ENCODE peak calls at places on chromosomes 11 and 22, in five cellular contexts. N is MM.1S, F is heart left ventricle, A is astrocyte of the spinal cord, Q is mammary epithelial cell. R is an unnamed sample.
A peak's percentile ranks its signal among the peaks of the same experiment; 100 is the strongest.

GRCh38 chr11:1194231-1194976 is 28.5 kb upstream of the MUC5B start:
- DNase-seq in N (no peak), F (peak; percentile 15), A (no peak), Q (no peak), R (no peak)

GRCh38 chr22:40193429-40194421 is 16.0 kb downstream of the TNRC6B start:
- DNase-seq in N (no peak), F (no peak), A (peak; percentile 62), Q (no peak), R (no peak)

GRCh38 chr11:119380816-119381185 is 689 bp downstream of the USP2 start:
- DNase-seq in N (no peak), F (peak; percentile 22), A (no peak), Q (no peak), R (no peak)

GRCh38 chr11:66142370-66143263 is 72.5 kb downstream of the PACS1 start:
- DNase-seq in N (no peak), F (no peak), A (no peak), Q (peak; percentile 84), R (no peak)

GRCh38 chr11:33802414-33802950 is 28.2 kb upstream of the FBXO3 start:
- DNase-seq in N (peak; percentile 46), F (peak; percentile 39), A (peak; percentile 92), Q (peak; percentile 89), R (no peak)

GRCh38 chr11:129505266-129505665 is 129.6 kb downstream of the BARX2 start:
- DNase-seq in N (no peak), F (no peak), A (no peak), Q (no peak), R (no peak)

GRCh38 chr11:14443642-14444041 is 56.0 kb downstream of the COPB1 start:
- DNase-seq in N (no peak), F (no peak), A (peak; percentile 42), Q (peak; percentile 64), R (no peak)

GRCh38 chr11:2539761-2540520 is 95.1 kb downstream of the KCNQ1 start:
- DNase-seq in N (no peak), F (peak; percentile 13), A (no peak), Q (no peak), R (no peak)

GRCh38 chr11:64210301-64211020 is 3.9 kb downstream of the FERMT3 start:
- DNase-seq in N (no peak), F (no peak), A (no peak), Q (no peak), R (no peak)

GRCh38 chr11:74844072-74844471 is 95.4 kb downstream of the RNF169 start:
- DNase-seq in N (no peak), F (no peak), A (no peak), Q (no peak), R (no peak)

GRCh38 chr11:74840486-74840885 is 91.8 kb downstream of the RNF169 start:
- DNase-seq in N (no peak), F (no peak), A (no peak), Q (no peak), R (no peak)

GRCh38 chr11:74844865-74845264 is 96.2 kb downstream of the RNF169 start:
- DNase-seq in N (no peak), F (no peak), A (no peak), Q (no peak), R (no peak)

GRCh38 chr11:74839971-74840370 is 91.3 kb downstream of the RNF169 start:
- DNase-seq in N (no peak), F (no peak), A (no peak), Q (no peak), R (no peak)

GRCh38 chr11:74842967-74843366 is 94.3 kb downstream of the RNF169 start:
- DNase-seq in N (no peak), F (no peak), A (no peak), Q (no peak), R (no peak)
- TF ChIP-seq CTCF in N (no peak), F (no peak), A (peak; percentile 2), Q (no peak), R (peak; percentile 26)

GRCh38 chr22:39017596-39018365 is 3.1 kb upstream of the APOBEC3D start:
- DNase-seq in N (no peak), F (no peak), A (no peak), Q (no peak), R (no peak)

GRCh38 chr22:39016592-39016991 is 2.5 kb downstream of the APOBEC3C start:
- DNase-seq in N (no peak), F (no peak), A (no peak), Q (no peak), R (no peak)

GRCh38 chr22:39010946-39011625 is 3.0 kb upstream of the APOBEC3C start:
- DNase-seq in N (no peak), F (no peak), A (no peak), Q (no peak), R (no peak)

GRCh38 chr22:39012525-39013516 is 1.2 kb upstream of the APOBEC3C start:
- DNase-seq in N (no peak), F (no peak), A (no peak), Q (no peak), R (no peak)

GRCh38 chr22:39013923-39014722 is at the start of gene APOBEC3C:
- DNase-seq in N (peak; percentile 91), F (peak; percentile 77), A (peak; percentile 85), Q (peak; percentile 86), R (peak; percentile 88)
- TF ChIP-seq CTCF in N (peak; percentile 28), F (no peak), A (no peak), Q (no peak), R (peak; percentile 44)

DNA sequence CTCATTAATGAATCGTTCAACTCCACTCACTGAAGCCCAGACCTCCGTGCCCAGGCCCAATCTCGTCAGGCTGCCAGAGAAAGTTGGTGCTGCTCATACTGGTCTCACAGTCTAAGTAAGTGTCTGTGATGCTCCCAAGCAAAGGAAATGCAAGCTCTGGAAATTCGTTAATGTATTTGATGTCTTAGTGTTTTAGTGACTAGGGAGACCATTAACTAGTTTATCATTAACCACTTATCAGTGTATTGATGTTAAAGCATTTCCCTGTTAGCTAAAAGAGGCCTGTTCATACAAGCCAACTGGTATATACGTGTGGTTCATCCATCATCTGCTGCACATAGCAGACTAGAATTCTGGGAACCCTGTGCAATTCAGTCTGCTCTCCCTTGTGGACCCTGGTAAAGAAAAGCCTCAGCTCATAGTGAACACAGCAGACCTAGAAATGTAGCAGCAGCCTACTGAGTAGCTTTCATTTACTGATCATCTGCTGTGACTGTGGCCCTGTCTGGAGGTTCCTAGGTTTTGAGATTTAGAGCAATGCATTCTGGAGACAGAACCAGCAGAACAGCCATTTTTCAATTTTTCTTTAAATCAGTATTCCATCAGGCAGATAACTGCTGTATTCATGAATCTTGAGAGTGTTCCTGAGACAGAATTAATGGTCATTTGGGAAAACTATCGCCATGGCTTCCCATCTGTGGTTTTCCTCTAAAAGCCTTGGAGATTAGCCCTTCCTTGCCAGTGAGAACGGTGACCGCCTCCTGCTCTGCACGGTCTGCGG is 15.7 kb upstream of the AIFM3 start:
- DNase-seq in N (no peak), F (no peak), A (no peak), Q (no peak), R (no peak)
- TF ChIP-seq CTCF in N (no peak), F (no peak), A (no peak), Q (no peak), R (no peak)

DNA sequence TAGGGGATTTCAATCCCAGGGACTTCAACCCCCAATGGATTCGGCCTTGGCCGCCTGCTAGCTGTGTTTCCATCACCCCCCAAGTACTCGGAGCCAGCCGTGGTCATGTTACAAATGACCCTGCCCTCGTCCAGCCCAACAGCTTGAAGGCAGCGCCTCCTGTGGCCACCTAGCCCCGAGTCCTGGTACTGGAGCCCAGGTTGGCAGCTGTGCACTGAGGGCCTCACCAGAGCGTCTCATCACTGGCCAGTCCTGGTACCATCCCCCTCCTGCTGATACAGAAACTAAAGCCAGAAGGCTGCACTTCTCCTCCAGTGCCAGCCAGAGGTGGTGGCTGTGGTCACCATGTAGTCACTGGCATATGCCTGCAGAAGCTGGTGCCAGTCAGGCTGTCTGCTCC is 44.9 kb upstream of the FADD start:
- DNase-seq in N (no peak), F (no peak), A (peak; percentile 14), Q (no peak), R (no peak)
- TF ChIP-seq CTCF in N (no peak), F (no peak), A (peak; percentile 56), Q (no peak), R (no peak)

GRCh38 chr11:78655561-78655960 is 80.9 kb upstream of the NARS2 start:
- DNase-seq in N (no peak), F (no peak), A (no peak), Q (no peak), R (no peak)

GRCh38 chr11:78656984-78657383 is 82.3 kb upstream of the NARS2 start:
- DNase-seq in N (no peak), F (no peak), A (no peak), Q (no peak), R (no peak)

GRCh38 chr11:78656327-78656726 is 81.7 kb upstream of the NARS2 start:
- DNase-seq in N (no peak), F (no peak), A (no peak), Q (no peak), R (no peak)

GRCh38 chr11:78657968-78658839 is 83.5 kb upstream of the NARS2 start:
- DNase-seq in N (no peak), F (no peak), A (no peak), Q (no peak), R (no peak)

DNA sequence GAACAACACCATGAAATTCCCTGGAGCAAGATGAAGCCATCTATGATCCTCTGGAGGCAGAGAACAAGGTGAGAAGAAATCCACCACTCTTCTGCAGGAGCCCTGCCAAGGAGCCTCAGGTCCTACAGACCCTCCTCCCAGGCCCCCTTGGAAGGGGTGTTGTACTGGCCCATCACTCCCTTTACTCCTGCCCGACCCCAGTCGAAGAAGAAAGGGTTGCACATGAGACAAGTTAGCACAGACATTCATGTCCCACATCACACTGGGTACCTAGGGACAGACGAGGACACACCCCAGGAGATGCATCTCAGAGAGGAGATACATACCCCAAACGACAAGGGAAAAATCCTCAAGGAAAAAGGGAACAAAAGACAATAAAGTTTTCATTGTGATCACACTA is 82.8 kb upstream of the NARS2 start:
- DNase-seq in N (no peak), F (no peak), A (no peak), Q (no peak), R (no peak)
- TF ChIP-seq CTCF in N (no peak), F (no peak), A (no peak), Q (no peak), R (no peak)

DNA sequence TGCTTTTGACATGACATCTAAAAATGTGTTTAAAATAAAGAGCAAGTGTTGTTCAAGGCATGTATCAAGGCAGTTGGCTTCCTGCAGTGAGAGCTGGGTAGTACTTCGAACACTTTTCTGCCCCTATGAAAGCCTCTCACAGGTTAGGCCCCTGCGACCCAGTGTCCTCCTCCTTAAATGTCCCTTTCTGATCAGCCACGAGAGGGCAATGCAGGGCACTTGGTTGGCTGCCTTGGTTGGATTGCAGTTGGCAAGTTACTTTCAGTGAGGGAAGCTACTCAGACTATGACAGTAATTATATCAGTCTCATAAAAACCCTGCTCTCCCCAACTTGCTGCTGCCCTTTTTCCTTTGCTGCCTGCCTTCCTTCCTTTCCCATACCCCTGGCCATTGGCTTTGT is 743.8 kb downstream of the NTM start:
- DNase-seq in N (peak; percentile 24), F (peak; percentile 35), A (no peak), Q (no peak), R (no peak)
- TF ChIP-seq CTCF in N (peak; percentile 59), F (peak; percentile 25), A (peak; percentile 41), Q (peak; percentile 34), R (peak; percentile 30)

DNA sequence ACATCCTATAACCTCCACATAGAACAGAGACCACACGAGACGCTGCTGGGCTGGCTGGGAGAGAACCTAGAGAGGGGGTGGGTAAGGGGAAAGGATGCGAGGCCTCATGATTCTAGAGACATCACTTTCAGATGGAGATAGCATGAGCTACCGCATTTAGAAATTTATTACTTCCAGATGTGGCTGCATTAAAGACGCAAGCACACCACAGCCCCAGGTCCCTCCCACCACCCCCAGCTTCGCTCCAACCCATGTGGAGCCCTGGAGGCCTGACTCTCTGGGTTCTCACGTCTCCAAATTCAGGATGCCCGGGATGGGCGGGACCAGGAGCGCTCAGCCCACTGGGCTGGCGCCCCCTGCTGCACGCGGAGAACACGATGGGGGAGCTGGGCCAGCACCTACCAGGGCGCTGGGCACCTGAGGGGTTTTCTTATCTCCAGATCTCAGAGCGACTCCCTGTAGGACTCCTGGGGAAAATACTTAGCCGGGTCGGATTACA is 13.6 kb downstream of the MRPL21 start:
- DNase-seq in N (no peak), F (peak; percentile 70), A (peak; percentile 94), Q (no peak), R (no peak)
- TF ChIP-seq CTCF in N (peak; percentile 19), F (peak; percentile 46), A (peak; percentile 74), Q (peak; percentile 6), R (no peak)